ENCODE peak calls at places on chromosomes 12 and 14, in four cellular contexts. One of them, this sample, is unnamed.

GRCh38 chr14:73887704-73888459 is 1.2 kb downstream of the ZNF410 start:
- DNase-seq in lung: no peak
- DNase-seq in left kidney: no peak
- DNase-seq in HT1080: no peak
- DNase-seq in this sample: no peak

GRCh38 chr12:89709994-89710872 is 1.6 kb upstream of the ATP2B1 start:
- DNase-seq in lung: peak
- DNase-seq in left kidney: peak
- DNase-seq in HT1080: no peak
- DNase-seq in this sample: peak

GRCh38 chr14:105343194-105343593 is 28.6 kb downstream of the PACS2 start:
- DNase-seq in lung: no peak
- DNase-seq in left kidney: no peak
- DNase-seq in HT1080: no peak
- DNase-seq in this sample: no peak

GRCh38 chr14:75282166-75282547 is 3.5 kb downstream of the FOS start:
- DNase-seq in lung: no peak
- DNase-seq in left kidney: peak
- DNase-seq in HT1080: no peak
- DNase-seq in this sample: no peak

GRCh38 chr14:54844479-54844878 is 58.1 kb downstream of the GCH1 start:
- DNase-seq in lung: no peak
- DNase-seq in left kidney: no peak
- DNase-seq in HT1080: no peak
- DNase-seq in this sample: no peak

GRCh38 chr12:57823131-57823907 is 4.8 kb upstream of the AVIL start:
- DNase-seq in lung: no peak
- DNase-seq in left kidney: no peak
- DNase-seq in HT1080: no peak
- DNase-seq in this sample: no peak

GRCh38 chr14:88029500-88029899 is 24.6 kb downstream of the GPR65 start:
- DNase-seq in lung: no peak
- DNase-seq in left kidney: no peak
- DNase-seq in HT1080: no peak
- DNase-seq in this sample: no peak

GRCh38 chr12:22215467-22216253 is 118.8 kb downstream of the ST8SIA1 start:
- DNase-seq in lung: no peak
- DNase-seq in left kidney: no peak
- DNase-seq in HT1080: no peak
- DNase-seq in this sample: no peak

GRCh38 chr12:13093191-13093849 is 10.1 kb downstream of the GSG1 start:
- DNase-seq in lung: no peak
- DNase-seq in left kidney: no peak
- DNase-seq in HT1080: peak
- DNase-seq in this sample: no peak

GRCh38 chr12:18808221-18808620 is 70.3 kb downstream of the CAPZA3 start:
- DNase-seq in lung: no peak
- DNase-seq in left kidney: no peak
- DNase-seq in HT1080: no peak
- DNase-seq in this sample: no peak

GRCh38 chr12:108214486-108214885 is 85.4 kb downstream of the WSCD2 start:
- DNase-seq in lung: no peak
- DNase-seq in left kidney: peak
- DNase-seq in HT1080: no peak
- DNase-seq in this sample: no peak

GRCh38 chr14:74326369-74327152 is 21.7 kb upstream of the VRTN start:
- DNase-seq in lung: no peak
- DNase-seq in left kidney: peak
- DNase-seq in HT1080: no peak
- DNase-seq in this sample: no peak

GRCh38 chr14:105198588-105198987 is 17.5 kb upstream of the NUDT14 start:
- DNase-seq in lung: no peak
- DNase-seq in left kidney: no peak
- DNase-seq in HT1080: no peak
- DNase-seq in this sample: no peak

GRCh38 chr14:72616294-72616693 is 277.6 kb downstream of the DPF3 start:
- DNase-seq in lung: no peak
- DNase-seq in left kidney: peak
- DNase-seq in HT1080: no peak
- DNase-seq in this sample: no peak

GRCh38 chr12:64634508-64635092 is 24.3 kb downstream of the RASSF3 start:
- DNase-seq in lung: no peak
- DNase-seq in left kidney: no peak
- DNase-seq in HT1080: no peak
- DNase-seq in this sample: no peak

GRCh38 chr12:121038861-121039654 is at the start of gene OASL:
- DNase-seq in lung: no peak
- DNase-seq in left kidney: no peak
- DNase-seq in HT1080: peak
- DNase-seq in this sample: no peak

GRCh38 chr12:24838531-24838950 is 110.4 kb downstream of the BCAT1 start:
- DNase-seq in lung: no peak
- DNase-seq in left kidney: no peak
- DNase-seq in HT1080: peak
- DNase-seq in this sample: no peak

GRCh38 chr12:32501835-32502333 is 102.5 kb downstream of the FGD4 start:
- DNase-seq in lung: no peak
- DNase-seq in left kidney: peak
- DNase-seq in HT1080: peak
- DNase-seq in this sample: peak

GRCh38 chr14:24324024-24324423 is 10.8 kb downstream of the ADCY4 start:
- DNase-seq in lung: no peak
- DNase-seq in left kidney: no peak
- DNase-seq in HT1080: no peak
- DNase-seq in this sample: no peak

GRCh38 chr12:111434680-111435338 is 29.1 kb downstream of the SH2B3 start:
- DNase-seq in lung: no peak
- DNase-seq in left kidney: peak
- DNase-seq in HT1080: no peak
- DNase-seq in this sample: peak

GRCh38 chr14:95901014-95901413 is 24.4 kb downstream of the TUNAR start:
- DNase-seq in lung: no peak
- DNase-seq in left kidney: no peak
- DNase-seq in HT1080: peak
- DNase-seq in this sample: no peak

GRCh38 chr12:54719691-54720090 is 71.5 kb upstream of the DCD start:
- DNase-seq in lung: no peak
- DNase-seq in left kidney: no peak
- DNase-seq in HT1080: peak
- DNase-seq in this sample: no peak

GRCh38 chr14:61524211-61524806 is 171.0 kb upstream of the HIF1A start:
- DNase-seq in lung: peak
- DNase-seq in left kidney: no peak
- DNase-seq in HT1080: peak
- DNase-seq in this sample: no peak

GRCh38 chr12:122646568-122647220 is 56.5 kb downstream of the HCAR2 start:
- DNase-seq in lung: no peak
- DNase-seq in left kidney: no peak
- DNase-seq in HT1080: peak
- DNase-seq in this sample: no peak

GRCh38 chr12:123714302-123714627 is 2.1 kb downstream of the ATP6V0A2 start:
- DNase-seq in lung: no peak
- DNase-seq in left kidney: no peak
- DNase-seq in HT1080: no peak
- DNase-seq in this sample: no peak

GRCh38 chr12:43098766-43099550 is 453.0 kb downstream of the ADAMTS20 start:
- DNase-seq in lung: no peak
- DNase-seq in left kidney: no peak
- DNase-seq in HT1080: no peak
- DNase-seq in this sample: no peak

GRCh38 chr14:54275997-54276396 is 120.8 kb upstream of the CDKN3 start:
- DNase-seq in lung: no peak
- DNase-seq in left kidney: peak
- DNase-seq in HT1080: no peak
- DNase-seq in this sample: no peak

GRCh38 chr14:61126083-61126962 is 145.3 kb downstream of the SLC38A6 start:
- DNase-seq in lung: no peak
- DNase-seq in left kidney: peak
- DNase-seq in HT1080: peak
- DNase-seq in this sample: no peak

GRCh38 chr14:22955702-22956575 is 951 bp downstream of the HAUS4 start:
- DNase-seq in lung: no peak
- DNase-seq in left kidney: peak
- DNase-seq in HT1080: no peak
- DNase-seq in this sample: no peak

GRCh38 chr14:92586001-92586947 is 72.7 kb downstream of the RIN3 start:
- DNase-seq in lung: no peak
- DNase-seq in left kidney: peak
- DNase-seq in HT1080: peak
- DNase-seq in this sample: no peak

GRCh38 chr12:20101046-20101445 is 267.3 kb upstream of the PDE3A start:
- DNase-seq in lung: no peak
- DNase-seq in left kidney: peak
- DNase-seq in HT1080: no peak
- DNase-seq in this sample: no peak

GRCh38 chr12:6383572-6384498 is at the start of gene LTBR:
- DNase-seq in lung: peak
- DNase-seq in left kidney: peak
- DNase-seq in HT1080: peak
- DNase-seq in this sample: peak

GRCh38 chr12:53804429-53804828 is 52.6 kb upstream of the CISTR start:
- DNase-seq in lung: peak
- DNase-seq in left kidney: no peak
- DNase-seq in HT1080: no peak
- DNase-seq in this sample: no peak

GRCh38 chr12:114562654-114563053 is 121.3 kb downstream of the TBX3 start:
- DNase-seq in lung: no peak
- DNase-seq in left kidney: no peak
- DNase-seq in HT1080: no peak
- DNase-seq in this sample: no peak

This sample was measured in head of caudate nucleus.